ENCODE peak calls at places on chromosome 22, in nine cellular contexts. I, F, N, K, V, J, L, X and W are unnamed samples.

GRCh38 chr22:44191036-44191454 is 10.3 kb downstream of the PARVG start:
- DNase-seq in V (peak), N (no peak), L (no peak), F (no peak), X (no peak), K (no peak), I (peak), J (no peak), W (no peak)

GRCh38 chr22:33883961-33884808 is 36.1 kb downstream of the LARGE1 start:
- DNase-seq in K (peak), J (no peak), N (no peak), V (no peak), F (no peak), L (no peak), X (no peak), I (no peak), W (no peak)

GRCh38 chr22:44726439-44726838 is 24.4 kb downstream of the PRR5 start:
- DNase-seq in X (no peak), L (no peak), I (no peak), V (no peak), N (no peak), J (no peak), F (no peak), K (no peak), W (no peak)

GRCh38 chr22:24117942-24118341 is 63.3 kb upstream of the SUSD2 start:
- DNase-seq in F (no peak), V (no peak), X (no peak), J (no peak), L (no peak), K (no peak), I (no peak), N (no peak), W (no peak)

GRCh38 chr22:42769574-42770447 is 49.1 kb upstream of the A4GALT start:
- DNase-seq in F (peak), X (peak), L (peak), V (peak), N (no peak), J (peak), I (peak), K (no peak), W (peak)

GRCh38 chr22:42432020-42432596 is at the start of gene NFAM1:
- DNase-seq in F (no peak), X (no peak), J (no peak), K (peak), N (peak), L (peak), V (peak), I (peak), W (no peak)

GRCh38 chr22:42076764-42077485 is 2.6 kb upstream of the SMDT1 start:
- DNase-seq in X (no peak), I (no peak), N (no peak), J (no peak), F (no peak), V (peak), K (no peak), L (no peak), W (no peak)

GRCh38 chr22:42367980-42368378 is 64.2 kb downstream of the NFAM1 start:
- DNase-seq in F (peak), K (no peak), J (no peak), V (peak), N (no peak), I (no peak), X (no peak), L (peak), W (peak)

GRCh38 chr22:23580586-23581251 is 629 bp upstream of the IGLL1 start:
- DNase-seq in L (no peak), X (no peak), I (no peak), V (no peak), N (no peak), J (no peak), F (no peak), K (no peak), W (no peak)

GRCh38 chr22:38144025-38144405 is 33.5 kb upstream of the BAIAP2L2 start:
- DNase-seq in L (no peak), J (no peak), F (no peak), I (no peak), X (no peak), V (no peak), K (no peak), N (peak), W (no peak)

GRCh38 chr22:26406118-26406517 is 22.9 kb upstream of the ASPHD2 start:
- DNase-seq in N (no peak), I (no peak), V (no peak), J (no peak), L (no peak), F (no peak), X (no peak), K (no peak), W (no peak)

GRCh38 chr22:41908409-41909289 is 6.2 kb downstream of the SHISA8 start:
- DNase-seq in N (no peak), K (no peak), I (peak), L (no peak), V (no peak), F (no peak), X (no peak), J (no peak), W (no peak)

GRCh38 chr22:26589367-26589844 is 526 bp downstream of the TPST2 start:
- DNase-seq in K (no peak), X (no peak), J (peak), I (peak), F (peak), N (peak), L (peak), V (no peak), W (peak)

GRCh38 chr22:38110863-38111852 is 674 bp upstream of the BAIAP2L2 start:
- DNase-seq in K (no peak), F (no peak), J (no peak), N (no peak), X (no peak), L (peak), V (no peak), I (no peak), W (no peak)

GRCh38 chr22:48804811-48805301 is 1022.8 kb downstream of the BRD1 start:
- DNase-seq in J (no peak), N (peak), V (no peak), K (no peak), L (no peak), F (no peak), X (no peak), I (no peak), W (no peak)

GRCh38 chr22:41512421-41513194 is 31.7 kb downstream of the POLR3H start:
- DNase-seq in I (no peak), J (peak), V (no peak), N (no peak), F (no peak), L (no peak), X (no peak), K (peak), W (peak)

GRCh38 chr22:23070418-23071162 is at the start of gene GNAZ:
- DNase-seq in V (peak), N (peak), L (no peak), J (peak), X (no peak), K (no peak), F (peak), I (no peak), W (peak)

GRCh38 chr22:25645964-25646363 is 81.5 kb downstream of the GRK3 start:
- DNase-seq in I (no peak), N (no peak), L (no peak), X (no peak), F (no peak), K (no peak), J (peak), V (no peak), W (no peak)

GRCh38 chr22:17916226-17916889 is 108.0 kb downstream of the MICAL3 start:
- DNase-seq in F (no peak), L (no peak), I (no peak), V (peak), K (no peak), N (no peak), J (no peak), X (no peak), W (no peak)

GRCh38 chr22:17918840-17919239 is 105.5 kb downstream of the MICAL3 start:
- DNase-seq in X (no peak), N (no peak), I (no peak), V (peak), J (no peak), F (no peak), L (no peak), K (no peak), W (no peak)

GRCh38 chr22:17915676-17916075 is 108.7 kb downstream of the MICAL3 start:
- DNase-seq in F (no peak), K (no peak), J (no peak), L (no peak), I (no peak), X (no peak), V (peak), N (no peak), W (no peak)

GRCh38 chr22:17919276-17920144 is 104.9 kb downstream of the MICAL3 start:
- DNase-seq in K (no peak), J (no peak), I (no peak), V (peak), X (no peak), L (no peak), N (no peak), F (no peak), W (peak)

DNA sequence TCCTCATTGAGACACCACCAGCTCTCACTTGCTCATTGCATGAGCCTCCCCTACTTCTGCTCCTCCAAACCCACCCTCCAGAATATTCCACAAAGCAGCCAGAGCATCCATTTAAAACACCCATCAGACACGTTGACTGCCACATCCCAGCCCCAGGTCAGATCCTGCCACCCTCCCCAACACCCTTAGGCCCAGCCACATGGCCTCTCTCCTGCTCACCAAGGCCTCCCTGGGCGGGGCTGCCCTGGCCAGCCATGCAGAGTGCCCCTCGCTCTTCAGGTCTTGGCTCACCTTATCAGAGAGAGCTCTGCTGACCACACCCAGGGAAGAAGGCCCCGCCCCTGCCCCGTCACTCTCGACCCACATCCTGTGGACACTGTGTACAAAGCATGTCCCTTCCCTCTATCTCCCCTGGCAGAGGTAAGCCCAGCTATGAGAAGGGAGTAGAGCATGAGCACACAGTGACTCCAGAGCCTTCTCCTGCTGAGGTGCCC is 106.8 kb downstream of the MICAL3 start:
- DNase-seq in L (peak), V (peak), N (no peak), I (peak), X (no peak), J (no peak), K (peak), F (no peak), W (peak)
- TF ChIP-seq POLR2A in L (peak), V (no peak), N (no peak), I (no peak), X (no peak), J (no peak), K (no peak), F (no peak), W (no peak)

DNA sequence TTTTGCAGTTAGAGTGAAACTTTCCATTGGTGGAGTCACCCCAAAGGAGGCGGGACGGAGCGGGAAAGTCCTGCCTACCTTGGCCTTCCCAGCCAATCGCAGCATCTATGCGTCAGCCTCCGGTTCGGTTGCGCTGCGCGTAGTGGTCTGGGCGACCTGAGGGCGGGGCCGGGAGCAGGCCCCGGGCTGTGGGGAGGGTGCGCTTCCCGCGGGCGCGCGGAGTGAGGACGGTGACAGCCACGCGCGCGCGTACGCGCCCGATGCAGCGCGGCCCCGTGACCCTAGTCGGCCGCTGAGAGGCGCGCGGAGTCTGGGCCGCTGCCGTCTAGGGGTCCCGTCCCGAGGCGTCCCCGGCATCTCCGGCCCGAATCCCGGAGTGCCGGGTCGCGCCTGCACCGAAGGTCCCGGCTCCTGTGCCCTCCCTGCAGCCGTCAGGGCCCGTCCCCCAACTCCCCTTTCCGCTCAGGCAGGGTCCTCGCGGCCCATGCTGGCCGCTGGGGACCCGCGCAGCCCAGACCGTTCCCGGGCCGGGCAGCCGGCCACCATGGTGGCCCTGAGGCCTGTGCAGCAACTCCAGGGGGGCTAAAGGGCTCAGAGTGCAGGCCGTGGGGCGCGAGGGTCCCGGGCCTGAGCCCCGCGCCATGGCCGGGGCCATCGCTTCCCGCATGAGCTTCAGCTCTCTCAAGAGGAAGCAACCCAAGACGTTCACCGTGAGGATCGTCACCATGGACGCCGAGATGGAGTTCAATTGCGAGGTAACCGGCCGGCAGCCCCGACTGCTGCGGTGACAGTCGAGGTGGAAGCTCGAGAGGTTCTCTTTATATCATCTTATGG is at the start of gene NF2:
- DNase-seq in J (peak), F (peak), I (peak), V (peak), L (peak), X (peak), K (peak), N (peak), W (peak)
- TF ChIP-seq POLR2A in J (peak), F (peak), I (peak), V (no peak), L (peak), X (peak), K (peak), N (peak), W (peak)

GRCh38 chr22:50530857-50531545 is 1.2 kb upstream of the TYMP start:
- DNase-seq in L (peak), K (peak), X (peak), F (peak), I (peak), N (peak), V (peak), J (no peak), W (peak)

GRCh38 chr22:50529416-50530279 is at the start of gene TYMP:
- DNase-seq in I (peak), K (no peak), X (peak), F (peak), L (peak), V (peak), J (no peak), N (peak), W (peak)

GRCh38 chr22:50528682-50529415 is 963 bp downstream of the TYMP start:
- DNase-seq in K (no peak), L (peak), N (peak), X (no peak), J (no peak), I (no peak), V (no peak), F (no peak), W (peak)

GRCh38 chr22:50531546-50532352 is 1.9 kb upstream of the TYMP start:
- DNase-seq in F (peak), I (peak), N (peak), K (no peak), J (no peak), L (peak), V (peak), X (peak), W (peak)

DNA sequence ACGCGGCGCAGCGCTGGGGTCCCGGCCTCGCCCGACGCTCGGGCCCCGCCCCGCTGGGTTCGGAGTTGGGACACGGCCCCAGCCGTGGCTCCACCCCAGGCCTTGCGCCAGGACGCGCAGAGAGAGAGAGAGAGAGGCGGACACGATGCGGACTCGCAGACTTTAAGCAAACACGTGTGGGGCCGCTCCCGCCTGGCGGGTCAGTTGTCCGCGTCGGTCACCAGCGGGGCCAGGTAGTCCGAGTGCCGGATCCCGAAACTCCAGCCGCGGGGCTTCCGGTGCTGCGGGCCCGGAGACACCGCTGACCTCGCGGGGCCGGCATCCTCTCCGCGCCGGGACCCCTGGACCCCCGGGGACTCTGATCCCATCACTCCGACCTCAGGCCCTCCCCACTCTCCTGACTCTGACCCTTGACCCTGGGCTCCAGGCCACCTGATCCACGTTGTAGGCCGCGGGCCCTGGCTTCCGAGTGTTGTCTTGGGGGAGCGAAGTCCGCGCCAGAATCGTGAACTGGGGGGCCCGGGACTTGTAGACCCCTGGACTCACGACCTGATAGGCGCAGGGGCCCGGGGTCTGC is 556 bp upstream of the TYMP start:
- DNase-seq in X (peak), F (peak), N (peak), J (no peak), L (peak), K (no peak), I (peak), V (peak), W (peak)
- TF ChIP-seq POLR2A in X (peak), F (peak), N (peak), J (no peak), L (peak), K (peak), I (peak), V (peak), W (peak)

DNA sequence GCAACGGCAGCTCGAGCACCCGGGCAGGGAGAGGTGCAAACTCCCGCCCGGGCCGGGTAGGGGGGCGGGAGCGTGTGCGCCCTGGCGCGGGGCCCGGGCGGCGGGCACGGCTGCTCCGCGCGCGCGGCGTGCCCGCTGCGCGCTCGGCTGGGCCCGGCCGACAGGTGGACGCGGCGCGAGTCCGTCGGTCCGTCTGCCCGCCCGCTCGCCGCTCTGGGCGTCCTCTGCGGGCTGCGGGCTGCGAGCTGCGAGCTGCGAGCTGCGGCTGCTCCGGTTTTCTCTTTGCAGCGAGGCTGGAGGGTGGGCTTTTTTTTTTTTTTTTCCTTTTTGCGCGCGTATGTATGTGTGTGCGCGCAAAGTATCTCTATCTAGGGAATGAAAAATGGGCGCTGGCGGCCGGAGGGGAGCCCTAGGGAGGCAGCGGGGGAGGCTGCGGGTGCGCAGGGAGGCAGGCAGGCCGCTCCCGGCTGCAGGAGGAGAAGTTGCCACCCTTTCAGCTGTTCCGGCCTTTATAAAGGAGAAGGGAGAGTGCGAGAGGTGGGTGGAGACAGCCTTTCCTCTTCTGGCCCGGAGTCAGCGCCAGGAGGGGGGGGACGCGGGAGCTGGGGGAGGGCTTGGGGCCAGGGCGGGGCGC is at the start of gene PDGFB:
- DNase-seq in L (peak), V (no peak), X (peak), N (no peak), F (peak), J (no peak), K (no peak), I (no peak), W (peak)
- TF ChIP-seq POLR2A in L (peak), V (peak), X (peak), N (peak), F (peak), J (peak), K (peak), I (peak), W (peak)

DNA sequence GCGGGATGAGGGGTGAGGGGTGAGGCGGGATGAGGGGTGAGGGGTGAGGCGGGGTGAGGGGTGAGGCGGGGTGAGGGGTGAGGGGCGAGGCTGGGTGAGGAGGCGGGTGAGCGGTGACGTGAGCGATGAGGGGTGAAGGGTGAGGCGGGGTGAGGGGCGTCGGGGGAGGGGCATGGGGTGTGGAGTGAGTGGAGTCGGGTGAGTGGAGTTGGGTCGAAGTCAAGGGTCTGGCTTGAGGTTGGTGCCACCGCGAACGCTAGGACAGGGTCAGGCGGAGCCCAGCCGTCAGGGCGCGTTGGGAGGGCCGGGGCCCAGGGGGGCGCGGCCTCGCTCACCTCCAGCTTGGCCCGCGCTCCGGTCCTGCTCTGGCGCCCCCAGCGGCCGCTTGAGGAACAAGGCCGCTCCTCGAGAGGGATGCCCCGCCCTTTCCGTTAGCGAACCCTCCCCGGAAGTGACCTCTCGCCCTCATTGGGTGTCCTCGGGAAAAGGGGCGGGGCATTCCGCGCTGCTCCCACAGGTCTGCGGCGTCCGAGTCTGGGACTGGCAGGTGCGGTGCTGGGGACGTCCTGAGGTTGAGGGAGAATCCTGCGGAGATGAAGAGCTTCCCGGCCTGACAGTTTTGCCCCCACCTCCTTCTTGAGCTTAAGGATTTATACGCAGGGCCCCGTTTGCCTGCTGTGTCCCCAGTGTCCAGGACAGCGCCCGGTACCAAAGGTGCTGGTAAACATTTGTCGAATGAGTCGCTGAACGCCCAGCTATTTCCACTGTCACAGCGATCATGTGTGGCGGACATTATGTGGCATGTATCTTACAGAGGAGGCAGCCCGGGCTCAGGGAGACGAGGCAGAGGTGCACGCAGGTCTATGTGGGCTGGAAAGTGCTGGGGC is at the start of gene SYCE3:
- DNase-seq in J (peak), L (peak), K (peak), F (peak), X (peak), I (peak), N (peak), V (peak), W (peak)
- TF ChIP-seq POLR2A in J (peak), L (peak), K (peak), F (peak), X (peak), I (peak), N (peak), V (peak), W (peak)

DNA sequence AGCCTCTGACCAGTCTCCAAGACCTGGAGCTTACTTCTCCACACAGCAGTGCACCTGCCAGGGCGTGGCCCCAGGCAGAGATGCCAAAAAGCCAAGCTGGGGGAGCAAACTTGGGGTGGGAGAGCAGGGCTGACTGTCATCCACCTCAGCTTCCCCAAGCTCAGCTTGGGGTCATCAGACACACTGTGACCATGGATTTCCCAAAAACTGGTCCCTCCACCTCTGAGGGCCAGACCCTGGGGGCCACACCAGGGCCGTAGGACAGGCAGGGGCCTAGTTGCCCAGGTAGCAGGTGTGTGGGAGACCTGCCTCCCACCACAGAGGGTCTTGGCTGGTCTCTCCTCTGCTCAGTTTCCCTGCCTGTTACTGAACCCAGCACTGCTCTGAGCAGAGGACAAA is 30.6 kb downstream of the ARVCF start:
- DNase-seq in I (no peak), L (no peak), F (no peak), K (no peak), N (peak), V (no peak), J (no peak), X (no peak), W (no peak)
- TF ChIP-seq POLR2A in I (no peak), L (no peak), F (no peak), K (no peak), N (no peak), V (no peak), J (no peak), X (no peak), W (no peak)